ENCODE peak calls at places on chromosomes 1 and 21, in five cellular contexts. One of them, this sample, is unnamed.

GRCh38 chr1:171055966-171056643 is 34.6 kb upstream of the FMO3 start:
- DNase-seq in HFF-Myc: no peak
- DNase-seq in BJ: no peak
- DNase-seq in fibroblast of pulmonary artery: peak; percentile 11
- DNase-seq in HL-60: no peak
- DNase-seq in this sample: no peak

GRCh38 chr1:24427469-24427862 is 11.9 kb downstream of the NIPAL3 start:
- DNase-seq in HL-60: no peak
- DNase-seq in BJ: no peak
- DNase-seq in HFF-Myc: no peak
- DNase-seq in fibroblast of pulmonary artery: no peak
- DNase-seq in this sample: no peak

GRCh38 chr1:29428216-29428615 is 191.9 kb downstream of the PTPRU start:
- DNase-seq in fibroblast of pulmonary artery: no peak
- DNase-seq in HL-60: no peak
- DNase-seq in BJ: no peak
- DNase-seq in HFF-Myc: no peak
- DNase-seq in this sample: no peak

GRCh38 chr1:191530928-191531327 is 627.3 kb upstream of the RGS18 start:
- DNase-seq in HL-60: no peak
- DNase-seq in HFF-Myc: no peak
- DNase-seq in fibroblast of pulmonary artery: no peak
- DNase-seq in BJ: no peak
- DNase-seq in this sample: no peak

GRCh38 chr1:201396859-201397464 is 2.2 kb downstream of the LAD1 start:
- DNase-seq in BJ: no peak
- DNase-seq in HFF-Myc: no peak
- DNase-seq in HL-60: no peak
- DNase-seq in fibroblast of pulmonary artery: no peak
- DNase-seq in this sample: no peak

GRCh38 chr1:43137445-43138052 is 34.5 kb downstream of the EBNA1BP2 start:
- DNase-seq in fibroblast of pulmonary artery: no peak
- DNase-seq in BJ: no peak
- DNase-seq in HL-60: no peak
- DNase-seq in HFF-Myc: no peak
- DNase-seq in this sample: no peak

GRCh38 chr1:193111641-193112090 is 6.5 kb upstream of the GLRX2 start:
- DNase-seq in fibroblast of pulmonary artery: peak; percentile 91
- DNase-seq in HL-60: peak; percentile 88
- DNase-seq in BJ: peak; percentile 51
- DNase-seq in HFF-Myc: peak; percentile 36
- DNase-seq in this sample: no peak

GRCh38 chr1:112457241-112457640 is 51.5 kb upstream of the WNT2B start:
- DNase-seq in HFF-Myc: no peak
- DNase-seq in fibroblast of pulmonary artery: no peak
- DNase-seq in HL-60: no peak
- DNase-seq in BJ: no peak
- DNase-seq in this sample: no peak

GRCh38 chr1:110765640-110766335 is 91.0 kb upstream of the KCNA3 start:
- DNase-seq in HFF-Myc: peak; percentile 15
- DNase-seq in HL-60: peak; percentile 33
- DNase-seq in fibroblast of pulmonary artery: peak; percentile 72
- DNase-seq in BJ: no peak
- DNase-seq in this sample: peak; percentile 49

GRCh38 chr1:21919520-21919919 is 17.6 kb downstream of the HSPG2 start:
- DNase-seq in HL-60: no peak
- DNase-seq in BJ: peak; percentile 66
- DNase-seq in fibroblast of pulmonary artery: peak; percentile 72
- DNase-seq in HFF-Myc: no peak
- DNase-seq in this sample: no peak

GRCh38 chr1:25217598-25218232 is 14.6 kb downstream of the SYF2 start:
- DNase-seq in fibroblast of pulmonary artery: no peak
- DNase-seq in HFF-Myc: no peak
- DNase-seq in BJ: no peak
- DNase-seq in HL-60: no peak
- DNase-seq in this sample: no peak

GRCh38 chr1:143717434-143717833 is 254.4 kb downstream of the FAM72C start:
- DNase-seq in HFF-Myc: no peak
- DNase-seq in fibroblast of pulmonary artery: no peak
- DNase-seq in HL-60: no peak
- DNase-seq in BJ: no peak
- DNase-seq in this sample: no peak

GRCh38 chr1:220879509-220880366 is 495 bp downstream of the HLX start:
- DNase-seq in HL-60: peak; percentile 45
- DNase-seq in fibroblast of pulmonary artery: peak; percentile 47
- DNase-seq in HFF-Myc: no peak
- DNase-seq in BJ: no peak
- DNase-seq in this sample: no peak

GRCh38 chr1:29211086-29212030 is 19.4 kb downstream of the MECR start:
- DNase-seq in HL-60: no peak
- DNase-seq in fibroblast of pulmonary artery: no peak
- DNase-seq in HFF-Myc: no peak
- DNase-seq in BJ: no peak
- DNase-seq in this sample: no peak

GRCh38 chr1:206560021-206560716 is 52.1 kb downstream of the EIF2D start:
- DNase-seq in BJ: no peak
- DNase-seq in HFF-Myc: no peak
- DNase-seq in fibroblast of pulmonary artery: peak; percentile 18
- DNase-seq in HL-60: no peak
- DNase-seq in this sample: no peak

GRCh38 chr1:101193733-101194169 is 43.1 kb upstream of the S1PR1 start:
- DNase-seq in fibroblast of pulmonary artery: no peak
- DNase-seq in HFF-Myc: no peak
- DNase-seq in BJ: no peak
- DNase-seq in HL-60: no peak
- DNase-seq in this sample: no peak

GRCh38 chr21:32122082-32122481 is 156.8 kb downstream of the MIS18A start:
- DNase-seq in BJ: no peak
- DNase-seq in HFF-Myc: no peak
- DNase-seq in HL-60: no peak
- DNase-seq in fibroblast of pulmonary artery: no peak
- DNase-seq in this sample: no peak

GRCh38 chr21:41054206-41054605 is 113.8 kb upstream of the BACE2 start:
- DNase-seq in HL-60: no peak
- DNase-seq in fibroblast of pulmonary artery: no peak
- DNase-seq in HFF-Myc: no peak
- DNase-seq in BJ: no peak
- DNase-seq in this sample: no peak

GRCh38 chr1:86507935-86508582 is 38.8 kb upstream of the CLCA4 start:
- DNase-seq in HL-60: peak; percentile 17
- DNase-seq in fibroblast of pulmonary artery: peak; percentile 66
- DNase-seq in BJ: no peak
- DNase-seq in HFF-Myc: no peak
- DNase-seq in this sample: no peak

GRCh38 chr1:17090844-17091243 is 28.4 kb downstream of the PADI2 start:
- DNase-seq in HFF-Myc: no peak
- DNase-seq in HL-60: no peak
- DNase-seq in BJ: no peak
- DNase-seq in fibroblast of pulmonary artery: no peak
- DNase-seq in this sample: no peak

GRCh38 chr1:41890841-41891311 is 27.8 kb downstream of the HIVEP3 start:
- DNase-seq in HL-60: no peak
- DNase-seq in HFF-Myc: no peak
- DNase-seq in BJ: no peak
- DNase-seq in fibroblast of pulmonary artery: peak; percentile 26
- DNase-seq in this sample: no peak

GRCh38 chr1:218846166-218846565 is 327.5 kb upstream of the LYPLAL1 start:
- DNase-seq in HL-60: no peak
- DNase-seq in BJ: no peak
- DNase-seq in fibroblast of pulmonary artery: no peak
- DNase-seq in HFF-Myc: no peak
- DNase-seq in this sample: no peak

GRCh38 chr1:86972262-86972661 is 57.8 kb downstream of the HS2ST1 start:
- DNase-seq in HFF-Myc: no peak
- DNase-seq in BJ: no peak
- DNase-seq in HL-60: no peak
- DNase-seq in fibroblast of pulmonary artery: no peak
- DNase-seq in this sample: no peak

GRCh38 chr1:180912211-180912800 is 391 bp upstream of the KIAA1614 start:
- DNase-seq in HL-60: no peak
- DNase-seq in BJ: no peak
- DNase-seq in fibroblast of pulmonary artery: peak; percentile 25
- DNase-seq in HFF-Myc: no peak
- DNase-seq in this sample: no peak

GRCh38 chr21:45270306-45270821 is 17.3 kb downstream of the POFUT2 start:
- DNase-seq in HL-60: no peak
- DNase-seq in fibroblast of pulmonary artery: no peak
- DNase-seq in HFF-Myc: no peak
- DNase-seq in BJ: no peak
- DNase-seq in this sample: no peak

GRCh38 chr21:37041706-37042271 is 31.1 kb downstream of the PIGP start:
- DNase-seq in HL-60: no peak
- DNase-seq in HFF-Myc: no peak
- DNase-seq in fibroblast of pulmonary artery: no peak
- DNase-seq in BJ: no peak
- DNase-seq in this sample: no peak

GRCh38 chr1:6745073-6745472 is 40.2 kb upstream of the CAMTA1 start:
- DNase-seq in fibroblast of pulmonary artery: no peak
- DNase-seq in HFF-Myc: no peak
- DNase-seq in BJ: no peak
- DNase-seq in HL-60: no peak
- DNase-seq in this sample: no peak

GRCh38 chr1:196372896-196373536 is 235.2 kb downstream of the KCNT2 start:
- DNase-seq in HFF-Myc: no peak
- DNase-seq in fibroblast of pulmonary artery: peak; percentile 63
- DNase-seq in HL-60: no peak
- DNase-seq in BJ: no peak
- DNase-seq in this sample: peak; percentile 13

GRCh38 chr1:221801773-221802516 is 60.1 kb upstream of the DUSP10 start:
- DNase-seq in fibroblast of pulmonary artery: peak; percentile 45
- DNase-seq in HFF-Myc: no peak
- DNase-seq in BJ: no peak
- DNase-seq in HL-60: no peak
- DNase-seq in this sample: no peak

GRCh38 chr1:16144325-16145029 is 11.4 kb downstream of the EPHA2 start:
- DNase-seq in HL-60: no peak
- DNase-seq in fibroblast of pulmonary artery: no peak
- DNase-seq in BJ: no peak
- DNase-seq in HFF-Myc: no peak
- DNase-seq in this sample: no peak

GRCh38 chr1:6347641-6348487 is 45.7 kb downstream of the ACOT7 start:
- DNase-seq in BJ: no peak
- DNase-seq in HFF-Myc: no peak
- DNase-seq in HL-60: peak; percentile 49
- DNase-seq in fibroblast of pulmonary artery: peak; percentile 51
- DNase-seq in this sample: no peak

GRCh38 chr1:1307261-1307907 is 346 bp downstream of the ACAP3 start:
- DNase-seq in BJ: no peak
- DNase-seq in HFF-Myc: no peak
- DNase-seq in HL-60: no peak
- DNase-seq in fibroblast of pulmonary artery: no peak
- DNase-seq in this sample: no peak

GRCh38 chr1:1434131-1434811 is 1.2 kb upstream of the VWA1 start:
- DNase-seq in fibroblast of pulmonary artery: no peak
- DNase-seq in HL-60: peak; percentile 52
- DNase-seq in BJ: no peak
- DNase-seq in HFF-Myc: no peak
- DNase-seq in this sample: no peak

GRCh38 chr1:58262702-58263101 is 283.8 kb downstream of the OMA1 start:
- DNase-seq in HFF-Myc: no peak
- DNase-seq in BJ: no peak
- DNase-seq in fibroblast of pulmonary artery: no peak
- DNase-seq in HL-60: no peak
- DNase-seq in this sample: no peak

GRCh38 chr1:60762176-60762575 is 320.2 kb upstream of the NFIA start:
- DNase-seq in BJ: no peak
- DNase-seq in fibroblast of pulmonary artery: peak; percentile 77
- DNase-seq in HL-60: no peak
- DNase-seq in HFF-Myc: no peak
- DNase-seq in this sample: no peak

GRCh38 chr21:35120631-35121180 is 71.6 kb upstream of the RUNX1 start:
- DNase-seq in HFF-Myc: no peak
- DNase-seq in fibroblast of pulmonary artery: no peak
- DNase-seq in BJ: no peak
- DNase-seq in HL-60: no peak
- DNase-seq in this sample: no peak

GRCh38 chr1:236753554-236753953 is 41.5 kb upstream of the MTR start:
- DNase-seq in HFF-Myc: no peak
- DNase-seq in fibroblast of pulmonary artery: peak; percentile 23
- DNase-seq in BJ: no peak
- DNase-seq in HL-60: peak; percentile 50
- DNase-seq in this sample: no peak
- TF ChIP-seq CTCF in HFF-Myc: peak; percentile 14
- TF ChIP-seq CTCF in fibroblast of pulmonary artery: no peak
- TF ChIP-seq CTCF in BJ: peak; percentile 26
- TF ChIP-seq CTCF in HL-60: peak; percentile 12
- TF ChIP-seq CTCF in this sample: peak; percentile 37

DNA sequence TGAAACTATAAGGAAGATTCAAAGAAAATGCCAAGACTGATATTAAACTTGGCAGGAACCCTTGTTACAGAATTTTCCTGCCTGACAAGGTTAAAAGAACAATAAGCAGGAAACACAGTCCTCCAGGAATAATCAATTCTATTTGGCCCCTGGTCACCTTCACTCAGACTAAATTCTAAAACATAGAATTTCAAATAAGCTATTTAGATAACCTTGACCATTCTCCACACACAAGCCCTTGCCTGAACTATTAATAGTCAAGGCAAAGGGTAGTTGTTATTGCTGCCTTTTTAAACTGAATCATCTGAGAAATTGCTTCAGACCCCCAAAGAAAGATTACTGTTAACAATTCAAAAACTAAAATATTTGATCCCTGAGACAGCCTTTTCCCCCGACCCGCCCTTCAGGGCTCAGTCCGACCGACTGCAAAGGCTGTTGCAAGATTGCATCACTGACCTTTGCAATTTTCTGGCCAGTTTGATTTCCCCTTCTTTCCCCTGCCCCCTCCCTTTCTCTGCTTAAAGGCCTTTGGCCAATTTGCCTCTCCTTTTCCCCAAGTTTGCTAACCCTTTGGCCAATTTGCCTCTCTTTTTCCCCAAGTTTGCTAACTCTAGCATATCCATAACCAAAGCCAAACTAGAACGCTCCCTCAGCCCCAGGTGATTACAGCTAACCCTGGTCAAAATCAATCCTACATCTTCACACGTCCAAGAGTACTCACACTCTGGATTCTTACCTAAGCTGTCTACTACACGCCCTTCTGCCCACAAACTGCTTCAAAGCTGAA is 1.4 kb upstream of the G0S2 start:
- DNase-seq in fibroblast of pulmonary artery: peak; percentile 49
- DNase-seq in BJ: no peak
- DNase-seq in HL-60: peak; percentile 69
- DNase-seq in HFF-Myc: no peak
- DNase-seq in this sample: no peak
- H3K4me3 ChIP-seq in fibroblast of pulmonary artery: no peak overlapping the region
- H3K4me3 ChIP-seq in BJ: no peak overlapping the region
- H3K4me3 ChIP-seq in HL-60: no peak overlapping the region
- H3K4me3 ChIP-seq in HFF-Myc: no peak overlapping the region
- H3K4me3 ChIP-seq in this sample: no peak overlapping the region

GRCh38 chr1:27489973-27490741 is at the start of gene WASF2:
- DNase-seq in BJ: peak; percentile 64
- DNase-seq in HFF-Myc: peak; percentile 92
- DNase-seq in HL-60: peak; percentile 98
- DNase-seq in fibroblast of pulmonary artery: peak; percentile 97
- DNase-seq in this sample: peak; percentile 96
- TF ChIP-seq CTCF in BJ: no peak
- TF ChIP-seq CTCF in HFF-Myc: no peak
- TF ChIP-seq CTCF in HL-60: no peak
- TF ChIP-seq CTCF in fibroblast of pulmonary artery: no peak
- TF ChIP-seq CTCF in this sample: no peak

GRCh38 chr1:53114581-53115400 is 27.6 kb downstream of the SLC1A7 start:
- DNase-seq in BJ: no peak
- DNase-seq in HL-60: no peak
- DNase-seq in HFF-Myc: no peak
- DNase-seq in fibroblast of pulmonary artery: no peak
- DNase-seq in this sample: no peak
- H3K4me3 ChIP-seq in BJ: no peak overlapping the region
- H3K4me3 ChIP-seq in HL-60: no peak overlapping the region
- H3K4me3 ChIP-seq in HFF-Myc: no peak overlapping the region
- H3K4me3 ChIP-seq in fibroblast of pulmonary artery: no peak overlapping the region
- H3K4me3 ChIP-seq in this sample: no peak overlapping the region

This sample was measured in GM12864.